ENCODE peak calls at places on chromosomes 6 and 20, in eight cellular contexts. Z is neural crest cell; Y is CD4-positive, alpha-beta memory T cell; F is AG04449; R is activated T-cell treated with anti-CD3 and anti-CD28 coated beads, Interleukin-2, amount 50 U/mL, for 1 hour; K is lung microvascular endothelial cell; M is H9; E is progenitor cell of endocrine pancreas. H is an unnamed sample.

GRCh38 chr20:63465380-63466249 is 6.8 kb downstream of the KCNQ2 start:
- DNase-seq in K (no peak), R (no peak), M (no peak), Y (no peak), F (no peak), Z (no peak), E (no peak), H (no peak)

GRCh38 chr20:17108896-17109295 is 117.9 kb upstream of the PCSK2 start:
- DNase-seq in K (no peak), R (no peak), F (no peak), Y (no peak), Z (no peak), E (no peak), M (no peak), H (no peak)

GRCh38 chr6:107730106-107730505 is 94.0 kb downstream of the SCML4 start:
- DNase-seq in Y (peak), F (no peak), E (no peak), K (no peak), Z (no peak), M (no peak), R (peak), H (no peak)

GRCh38 chr6:80338201-80338836 is 231.8 kb downstream of the BCKDHB start:
- DNase-seq in E (peak), Y (peak), K (peak), R (peak), F (no peak), Z (peak), M (peak), H (no peak)

GRCh38 chr6:29071831-29072723 is 15.0 kb downstream of the OR2B3 start:
- DNase-seq in R (no peak), K (peak), F (no peak), E (no peak), M (peak), Z (peak), Y (no peak), H (no peak)

GRCh38 chr6:44030812-44031454 is 96.3 kb downstream of the MRPL14 start:
- DNase-seq in Y (no peak), K (no peak), M (no peak), E (no peak), F (no peak), R (no peak), Z (no peak), H (no peak)

GRCh38 chr20:13554706-13555105 is 84.0 kb downstream of the TASP1 start:
- DNase-seq in M (no peak), F (no peak), Z (no peak), E (no peak), Y (no peak), K (peak), R (no peak), H (no peak)

GRCh38 chr6:113894712-113895674 is 37.8 kb downstream of the MARCKS start:
- DNase-seq in K (no peak), E (no peak), Y (no peak), R (no peak), M (no peak), Z (no peak), F (no peak), H (no peak)

GRCh38 chr6:88517737-88518136 is 351.6 kb upstream of the CNR1 start:
- DNase-seq in E (no peak), F (no peak), Y (no peak), Z (no peak), K (no peak), R (no peak), M (no peak), H (no peak)

GRCh38 chr6:139577991-139578604 is 203.7 kb upstream of the CITED2 start:
- DNase-seq in K (peak), Z (no peak), M (no peak), R (no peak), Y (no peak), E (no peak), F (peak), H (peak)

GRCh38 chr6:97437087-97437486 is 154.1 kb upstream of the MMS22L start:
- DNase-seq in Z (no peak), Y (no peak), E (no peak), K (peak), F (no peak), R (no peak), M (no peak), H (no peak)

GRCh38 chr20:34629342-34629741 is 47.5 kb downstream of the PIGU start:
- DNase-seq in Z (no peak), E (no peak), F (no peak), Y (no peak), K (no peak), M (no peak), R (no peak), H (no peak)

GRCh38 chr6:41733707-41734665 is 1.4 kb downstream of the TFEB start:
- DNase-seq in R (peak), Y (peak), M (peak), E (peak), F (no peak), K (peak), Z (peak), H (no peak)

GRCh38 chr6:140485740-140486467 is 1111.5 kb upstream of the CITED2 start:
- DNase-seq in R (no peak), Y (no peak), F (peak), K (peak), E (no peak), Z (no peak), M (no peak), H (peak)

GRCh38 chr6:116316772-116317467 is 37.2 kb upstream of the TSPYL1 start:
- DNase-seq in K (no peak), R (no peak), M (no peak), F (no peak), E (no peak), Y (no peak), Z (no peak), H (no peak)

GRCh38 chr6:35624341-35625070 is 64.2 kb downstream of the FKBP5 start:
- DNase-seq in M (no peak), R (peak), K (peak), Y (peak), F (no peak), E (no peak), Z (no peak), H (no peak)

GRCh38 chr6:137159912-137160311 is 13.5 kb downstream of the IL22RA2 start:
- DNase-seq in Z (no peak), R (no peak), F (no peak), K (no peak), M (no peak), Y (no peak), E (no peak), H (no peak)

GRCh38 chr20:16611832-16612231 is 38.6 kb upstream of the KIF16B start:
- DNase-seq in F (no peak), K (no peak), Z (no peak), R (no peak), Y (no peak), E (no peak), M (no peak), H (no peak)

GRCh38 chr20:675453-676314 is at the start of gene SCRT2:
- DNase-seq in Z (peak), R (peak), M (peak), K (peak), E (peak), F (no peak), Y (peak), H (no peak)

GRCh38 chr6:57021086-57021720 is 25.3 kb upstream of the KIAA1586 start:
- DNase-seq in F (peak), Y (peak), E (no peak), R (no peak), Z (no peak), M (no peak), K (peak), H (no peak)

GRCh38 chr6:67064323-67064722 is 1357.3 kb upstream of the EYS start:
- DNase-seq in M (no peak), F (no peak), Y (no peak), K (no peak), Z (no peak), E (no peak), R (no peak), H (no peak)

GRCh38 chr6:72646604-72647485 is 25.0 kb downstream of the KCNQ5 start:
- DNase-seq in Z (no peak), E (no peak), K (no peak), Y (no peak), M (no peak), R (no peak), F (no peak), H (no peak)

GRCh38 chr6:1617466-1618304 is 8.0 kb downstream of the FOXC1 start:
- DNase-seq in M (no peak), Y (no peak), R (no peak), Z (no peak), F (no peak), E (no peak), K (no peak), H (no peak)

GRCh38 chr20:37670426-37670825 is 23.4 kb upstream of the CTNNBL1 start:
- DNase-seq in Y (no peak), F (no peak), M (no peak), E (no peak), K (no peak), R (no peak), Z (no peak), H (no peak)

GRCh38 chr20:62293111-62293784 is 9.5 kb upstream of the ADRM1 start:
- DNase-seq in R (no peak), K (no peak), M (no peak), Y (no peak), F (no peak), E (no peak), Z (no peak), H (no peak)

GRCh38 chr6:134007077-134007476 is 45.3 kb downstream of the SLC2A12 start:
- DNase-seq in K (no peak), Y (no peak), Z (no peak), E (no peak), R (no peak), M (no peak), F (no peak), H (no peak)

GRCh38 chr6:149252626-149253025 is 64.9 kb upstream of the TAB2 start:
- DNase-seq in M (no peak), F (no peak), R (no peak), Z (no peak), E (no peak), K (no peak), Y (no peak), H (no peak)

GRCh38 chr20:1537731-1538058 is 19.8 kb downstream of the SIRPD start:
- DNase-seq in E (no peak), M (no peak), Y (no peak), Z (no peak), F (no peak), R (no peak), K (no peak), H (no peak)

H was measured in GM04503.